ENCODE peak calls at places on chromosome 21, in four cellular contexts. X, V, T and L are unnamed samples.

GRCh38 chr21:45821315-45822001 is 160.1 kb upstream of the COL6A1 start:
- DNase-seq in X (no peak), V (no peak), T (no peak), L (no peak)

GRCh38 chr21:42105916-42106315 is 34.8 kb downstream of the UMODL1 start:
- DNase-seq in X (no peak), V (no peak), T (no peak), L (no peak)

GRCh38 chr21:32387151-32387550 is 5.7 kb downstream of the URB1 start:
- DNase-seq in X (no peak), V (no peak), T (no peak), L (no peak)

GRCh38 chr21:21614966-21615365 is 616.8 kb downstream of the NCAM2 start:
- DNase-seq in X (no peak), V (no peak), T (no peak), L (no peak)

GRCh38 chr21:44958471-44959191 is 18.8 kb downstream of the SLX9 start:
- DNase-seq in X (no peak), V (no peak), T (no peak), L (no peak)

GRCh38 chr21:44304846-44305245 is 5.0 kb downstream of the PFKL start:
- DNase-seq in X (peak), V (peak), T (peak), L (no peak)

GRCh38 chr21:45864436-45864835 is 117.1 kb upstream of the COL6A1 start:
- DNase-seq in X (no peak), V (no peak), T (no peak), L (no peak)

GRCh38 chr21:16279658-16280581 is 550.1 kb downstream of the USP25 start:
- DNase-seq in X (peak), V (no peak), T (no peak), L (no peak)

GRCh38 chr21:42666023-42666747 is 12.8 kb downstream of the PDE9A start:
- DNase-seq in X (peak), V (peak), T (no peak), L (no peak)

GRCh38 chr21:33396966-33397365 is 6.2 kb upstream of the IFNGR2 start:
- DNase-seq in X (no peak), V (no peak), T (no peak), L (no peak)

GRCh38 chr21:46145840-46146691 is 9.3 kb downstream of the FTCD start:
- DNase-seq in X (peak), V (no peak), T (no peak), L (no peak)

GRCh38 chr21:45001134-45002095 is 61.6 kb downstream of the SLX9 start:
- DNase-seq in X (no peak), V (no peak), T (no peak), L (no peak)

GRCh38 chr21:22125581-22125980 is 1127.4 kb downstream of the NCAM2 start:
- DNase-seq in X (no peak), V (no peak), T (no peak), L (no peak)

GRCh38 chr21:44647222-44647552 is 973 bp downstream of the KRTAP10-11 start:
- DNase-seq in X (no peak), V (no peak), T (no peak), L (no peak)

GRCh38 chr21:31235671-31236450 is 108.2 kb downstream of the TIAM1 start:
- DNase-seq in X (no peak), V (no peak), T (no peak), L (no peak)

GRCh38 chr21:31555741-31556191 is 103.7 kb upstream of the SOD1 start:
- DNase-seq in X (peak), V (no peak), T (no peak), L (no peak)

GRCh38 chr21:43333301-43334062 is 93.4 kb downstream of the SIK1 start:
- DNase-seq in X (peak), V (no peak), T (peak), L (no peak)

GRCh38 chr21:41441546-41441945 is 15.5 kb downstream of the MX1 start:
- DNase-seq in X (no peak), V (no peak), T (no peak), L (no peak)

GRCh38 chr21:25360593-25360992 is 246.7 kb downstream of the MRPL39 start:
- DNase-seq in X (no peak), V (no peak), T (no peak), L (no peak)

GRCh38 chr21:42057861-42058437 is 13.2 kb upstream of the UMODL1 start:
- DNase-seq in X (no peak), V (no peak), T (no peak), L (no peak)

GRCh38 chr21:42157606-42158310 is 61.2 kb upstream of the ABCG1 start:
- DNase-seq in X (no peak), V (no peak), T (no peak), L (no peak)

GRCh38 chr21:25573409-25574206 is 33.7 kb downstream of the MRPL39 start:
- DNase-seq in X (no peak), V (peak), T (peak), L (peak)

GRCh38 chr21:21907271-21907670 is 909.1 kb downstream of the NCAM2 start:
- DNase-seq in X (no peak), V (no peak), T (no peak), L (no peak)

GRCh38 chr21:46092811-46093667 is 4.9 kb upstream of the COL6A2 start:
- DNase-seq in X (no peak), V (peak), T (no peak), L (no peak)

GRCh38 chr21:45560106-45561021 is 18.1 kb upstream of the SLC19A1 start:
- DNase-seq in X (no peak), V (no peak), T (no peak), L (no peak)

GRCh38 chr21:38438476-38438893 is 59.8 kb downstream of the ERG start:
- DNase-seq in X (no peak), V (no peak), T (no peak), L (no peak)
- TF ChIP-seq ATF3 in X (no peak), V (no peak), T (no peak), L (no peak)

GRCh38 chr21:14947613-14948160 is 117.1 kb downstream of the NRIP1 start:
- DNase-seq in X (no peak), V (no peak), T (peak), L (no peak)
- TF ChIP-seq NR2C2 in X (no peak), V (no peak), T (no peak), L (no peak)

DNA sequence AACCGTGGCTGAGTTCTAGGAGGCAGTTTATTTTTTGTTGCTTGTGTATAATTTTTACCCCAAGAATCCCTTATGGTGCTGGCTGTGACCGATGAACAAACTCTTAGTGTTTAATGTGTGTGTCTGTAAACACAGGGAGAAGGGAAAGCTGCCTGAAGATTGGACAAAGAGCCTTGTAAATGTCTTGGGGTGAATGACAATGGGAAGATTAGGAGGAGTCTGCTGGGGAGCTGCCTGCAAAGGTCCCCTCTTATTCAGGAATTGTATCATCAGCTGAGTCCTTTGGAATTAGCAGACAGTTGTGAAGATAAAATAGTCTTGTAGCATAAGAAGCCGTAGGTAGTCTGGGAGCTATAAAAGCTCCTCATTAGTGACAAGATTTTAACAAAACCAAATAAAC is 88.4 kb downstream of the RUNX1 start:
- DNase-seq in X (no peak), V (no peak), T (no peak), L (no peak)
- TF ChIP-seq ATF3 in X (no peak), V (no peak), T (no peak), L (no peak)

DNA sequence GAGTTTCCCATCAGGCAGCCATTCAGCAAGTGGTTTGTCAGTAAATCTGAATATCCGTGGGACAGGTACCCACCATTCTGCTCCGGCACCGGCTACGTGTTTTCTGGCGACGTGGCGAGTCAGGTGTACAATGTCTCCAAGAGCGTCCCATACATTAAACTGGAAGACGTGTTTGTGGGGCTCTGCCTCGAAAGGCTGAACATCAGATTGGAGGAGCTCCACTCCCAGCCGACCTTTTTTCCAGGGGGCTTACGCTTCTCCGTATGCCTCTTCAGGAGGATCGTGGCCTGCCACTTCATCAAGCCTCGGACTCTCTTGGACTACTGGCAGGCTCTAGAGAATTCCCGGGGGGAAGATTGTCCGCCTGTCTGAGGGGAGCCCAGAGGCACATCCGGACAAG is 48.4 kb downstream of the B3GALT5 start:
- DNase-seq in X (no peak), V (no peak), T (no peak), L (no peak)
- TF ChIP-seq NR2C2 in X (no peak), V (no peak), T (no peak), L (no peak)

DNA sequence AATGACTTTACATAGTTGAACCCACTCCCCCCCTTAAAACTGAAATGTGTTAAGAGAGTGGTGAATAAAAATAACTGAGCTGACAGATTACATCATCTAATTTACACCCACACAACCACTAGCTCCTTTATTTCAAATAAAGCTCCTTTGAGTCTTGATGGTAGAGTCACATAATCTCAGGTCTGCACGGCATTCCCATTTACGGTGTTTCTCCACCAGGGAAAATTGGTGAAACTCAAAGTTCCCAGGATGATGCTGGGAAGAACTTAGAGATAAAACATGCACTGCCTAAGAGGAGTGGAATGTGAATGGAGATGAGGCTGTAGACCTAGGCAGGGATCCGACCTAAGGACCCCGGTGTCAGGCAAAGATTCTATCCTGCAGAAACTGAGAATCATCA is 727.8 kb upstream of the ADAMTS5 start:
- DNase-seq in X (no peak), V (no peak), T (no peak), L (no peak)
- TF ChIP-seq ATF3 in X (no peak), V (no peak), T (no peak), L (no peak)

GRCh38 chr21:36859744-36860501 is 106.5 kb downstream of the HLCS start:
- DNase-seq in X (peak), V (peak), T (peak), L (no peak)

GRCh38 chr21:36863260-36863659 is 103.2 kb downstream of the HLCS start:
- DNase-seq in X (no peak), V (no peak), T (peak), L (no peak)

GRCh38 chr21:36860736-36861594 is 105.5 kb downstream of the HLCS start:
- DNase-seq in X (no peak), V (peak), T (peak), L (no peak)

GRCh38 chr21:36861924-36862323 is 104.5 kb downstream of the HLCS start:
- DNase-seq in X (no peak), V (no peak), T (no peak), L (no peak)

GRCh38 chr21:36861595-36861883 is 104.9 kb downstream of the HLCS start:
- DNase-seq in X (no peak), V (no peak), T (no peak), L (no peak)
- TF ChIP-seq NR2C2 in X (no peak), V (no peak), T (no peak), L (no peak)

GRCh38 chr21:28605138-28605537 is 387.5 kb downstream of the LTN1 start:
- DNase-seq in X (no peak), V (no peak), T (no peak), L (no peak)
- TF ChIP-seq ATF3 in X (no peak), V (no peak), T (no peak), L (no peak)